ENCODE peak calls at places on chromosome 4, in six cellular contexts. U, X, B, Z, P and N are unnamed samples.

GRCh38 chr4:13860126-13860525 is 232.6 kb upstream of the BOD1L1 start:
- DNase-seq in U (no peak), X (no peak), B (no peak), Z (no peak), P (no peak), N (no peak)

GRCh38 chr4:57077550-57078311 is 32.5 kb downstream of the IGFBP7 start:
- DNase-seq in U (peak), X (no peak), B (no peak), Z (peak), P (no peak), N (no peak)

GRCh38 chr4:152024881-152025280 is 264.1 kb upstream of the GATB start:
- DNase-seq in U (no peak), X (no peak), B (no peak), Z (no peak), P (no peak), N (no peak)

GRCh38 chr4:178611062-178611461 is 1168.8 kb upstream of the AGA start:
- DNase-seq in U (no peak), X (no peak), B (no peak), Z (no peak), P (no peak), N (no peak)

GRCh38 chr4:24924309-24924781 is 11.5 kb upstream of the CCDC149 start:
- DNase-seq in U (no peak), X (no peak), B (no peak), Z (peak), P (peak), N (no peak)

GRCh38 chr4:1053080-1053661 is 41.7 kb downstream of the FGFRL1 start:
- DNase-seq in U (no peak), X (no peak), B (no peak), Z (peak), P (peak), N (no peak)

GRCh38 chr4:78551420-78552351 is at the start of gene ANXA3:
- DNase-seq in U (peak), X (no peak), B (no peak), Z (no peak), P (no peak), N (no peak)

GRCh38 chr4:11609751-11610150 is 181.1 kb upstream of the HS3ST1 start:
- DNase-seq in U (no peak), X (no peak), B (no peak), Z (no peak), P (no peak), N (no peak)

GRCh38 chr4:166252487-166253402 is 379.7 kb downstream of the TLL1 start:
- DNase-seq in U (peak), X (no peak), B (no peak), Z (no peak), P (peak), N (no peak)

GRCh38 chr4:182680196-182680771 is 236.9 kb downstream of the DCTD start:
- DNase-seq in U (no peak), X (no peak), B (no peak), Z (no peak), P (no peak), N (no peak)

GRCh38 chr4:185384877-185385465 is 10.8 kb downstream of the LRP2BP start:
- DNase-seq in U (no peak), X (no peak), B (no peak), Z (no peak), P (no peak), N (no peak)

GRCh38 chr4:97185233-97185632 is 958.0 kb downstream of the STPG2 start:
- DNase-seq in U (no peak), X (no peak), B (no peak), Z (no peak), P (no peak), N (no peak)

GRCh38 chr4:177505171-177505615 is 63.0 kb upstream of the AGA start:
- DNase-seq in U (no peak), X (no peak), B (no peak), Z (no peak), P (no peak), N (no peak)

GRCh38 chr4:41525129-41525528 is 12.8 kb upstream of the LIMCH1 start:
- DNase-seq in U (peak), X (no peak), B (no peak), Z (no peak), P (peak), N (no peak)

GRCh38 chr4:7041851-7042696 is 1.1 kb upstream of the TADA2B start:
- DNase-seq in U (peak), X (peak), B (no peak), Z (no peak), P (no peak), N (peak)

GRCh38 chr4:11218692-11219091 is 210.0 kb downstream of the HS3ST1 start:
- DNase-seq in U (no peak), X (no peak), B (no peak), Z (no peak), P (no peak), N (no peak)

GRCh38 chr4:152735302-152735917 is 44.1 kb downstream of the TIGD4 start:
- DNase-seq in U (peak), X (no peak), B (no peak), Z (no peak), P (peak), N (peak)

GRCh38 chr4:145446184-145446583 is 35.5 kb upstream of the SMAD1 start:
- DNase-seq in U (no peak), X (no peak), B (no peak), Z (no peak), P (no peak), N (no peak)

GRCh38 chr4:163666335-163666888 is 171.9 kb downstream of the TMA16 start:
- DNase-seq in U (no peak), X (no peak), B (no peak), Z (no peak), P (no peak), N (peak)

GRCh38 chr4:73127839-73128448 is 58.4 kb upstream of the COX18 start:
- DNase-seq in U (peak), X (no peak), B (no peak), Z (no peak), P (no peak), N (peak)

GRCh38 chr4:95238554-95238953 is 310.2 kb downstream of the UNC5C start:
- DNase-seq in U (no peak), X (no peak), B (no peak), Z (no peak), P (no peak), N (no peak)

GRCh38 chr4:113212613-113213012 is 163.2 kb downstream of the ANK2 start:
- DNase-seq in U (no peak), X (no peak), B (no peak), Z (no peak), P (no peak), N (no peak)

GRCh38 chr4:175946472-175947116 is 119.0 kb upstream of the WDR17 start:
- DNase-seq in U (no peak), X (no peak), B (no peak), Z (no peak), P (no peak), N (peak)

GRCh38 chr4:688695-689497 is at the start of gene SLC49A3:
- DNase-seq in U (no peak), X (no peak), B (no peak), Z (no peak), P (no peak), N (no peak)